ENCODE peak calls at places on chromosomes 2 and 18, in ten cellular contexts. K is neural crest cell; O is K562; P is fibroblast of pulmonary artery; M is activated B cell treated with CpG ODN at 0.5 μM for 24 hours; T is CD4-positive, alpha-beta T cell; D is fibroblast of mammary gland; A is upper lobe of left lung; Z is GM20000; V is astrocyte of the spinal cord. N is an unnamed sample.

GRCh38 chr2:210189452-210190143 is 18.4 kb upstream of the KANSL1L start:
- DNase-seq in P (no peak), D (no peak), Z (no peak), M (no peak), O (no peak), V (no peak), T (no peak), A (no peak), K (no peak), N (no peak)

GRCh38 chr18:79554945-79555645 is 124.5 kb upstream of the CTDP1 start:
- DNase-seq in A (no peak), M (no peak), V (no peak), O (no peak), D (no peak), T (no peak), P (no peak), K (no peak), Z (no peak), N (no peak)

GRCh38 chr18:55488473-55488872 is 99.5 kb downstream of the TCF4 start:
- DNase-seq in A (no peak), T (no peak), P (no peak), K (no peak), Z (no peak), V (no peak), O (no peak), M (no peak), D (no peak), N (no peak)

GRCh38 chr2:73080321-73081131 is 9.0 kb upstream of the SFXN5 start:
- DNase-seq in A (no peak), M (no peak), K (no peak), T (no peak), Z (no peak), P (peak; percentile 27), O (no peak), V (no peak), D (no peak), N (no peak)

GRCh38 chr2:105834931-105835330 is 90.2 kb downstream of the NCK2 start:
- DNase-seq in K (no peak), P (peak; percentile 5), O (no peak), D (no peak), T (no peak), M (no peak), Z (peak; percentile 31), V (peak; percentile 15), A (no peak), N (no peak)

GRCh38 chr2:47727956-47728355 is 55.0 kb upstream of the MSH6 start:
- DNase-seq in P (no peak), O (no peak), M (no peak), V (no peak), D (no peak), A (no peak), Z (no peak), K (no peak), T (no peak), N (no peak)

GRCh38 chr2:10944799-10945198 is 33.1 kb downstream of the KCNF1 start:
- DNase-seq in M (no peak), K (no peak), V (no peak), A (no peak), T (no peak), D (no peak), Z (no peak), P (no peak), O (no peak), N (no peak)

GRCh38 chr2:110125292-110125691 is 9.7 kb upstream of the MALL start:
- DNase-seq in A (no peak), V (peak; percentile 54), O (no peak), T (no peak), M (no peak), P (peak; percentile 61), K (no peak), D (peak; percentile 27), Z (no peak), N (no peak)

GRCh38 chr2:72004201-72004915 is 143.3 kb downstream of the CYP26B1 start:
- DNase-seq in T (no peak), K (no peak), Z (no peak), D (no peak), M (no peak), P (no peak), O (no peak), A (no peak), V (no peak), N (no peak)

GRCh38 chr2:28956415-28956826 is 24.7 kb upstream of the TOGARAM2 start:
- DNase-seq in T (peak; percentile 14), V (no peak), A (no peak), M (no peak), D (peak; percentile 41), P (peak; percentile 58), O (peak; percentile 76), Z (peak; percentile 48), K (peak; percentile 48), N (no peak)

GRCh38 chr2:160742679-160743078 is 249.1 kb upstream of the RBMS1 start:
- DNase-seq in M (no peak), D (peak; percentile 73), A (peak; percentile 59), P (peak; percentile 48), V (no peak), T (no peak), O (no peak), K (no peak), Z (no peak), N (no peak)

GRCh38 chr2:176461098-176461497 is 191.9 kb downstream of the MTX2 start:
- DNase-seq in P (peak; percentile 25), K (no peak), O (no peak), V (no peak), A (no peak), Z (no peak), T (no peak), M (no peak), D (peak; percentile 81), N (no peak)

GRCh38 chr2:134777593-134777992 is 58.8 kb upstream of the TMEM163 start:
- DNase-seq in D (no peak), P (no peak), M (no peak), K (no peak), T (no peak), Z (no peak), V (no peak), A (no peak), O (no peak), N (no peak)

GRCh38 chr2:134776836-134777235 is 58.0 kb upstream of the TMEM163 start:
- DNase-seq in T (no peak), V (no peak), O (no peak), K (no peak), D (no peak), M (no peak), P (no peak), Z (no peak), A (no peak), N (no peak)

GRCh38 chr2:134774786-134775641 is 56.2 kb upstream of the TMEM163 start:
- DNase-seq in K (no peak), A (no peak), D (no peak), P (peak; percentile 14), T (no peak), Z (no peak), V (no peak), O (no peak), M (no peak), N (no peak)

GRCh38 chr2:134780977-134781376 is 57.4 kb upstream of the ACMSD start:
- DNase-seq in V (no peak), T (no peak), Z (no peak), A (no peak), K (no peak), M (no peak), P (no peak), D (no peak), O (no peak), N (no peak)

DNA sequence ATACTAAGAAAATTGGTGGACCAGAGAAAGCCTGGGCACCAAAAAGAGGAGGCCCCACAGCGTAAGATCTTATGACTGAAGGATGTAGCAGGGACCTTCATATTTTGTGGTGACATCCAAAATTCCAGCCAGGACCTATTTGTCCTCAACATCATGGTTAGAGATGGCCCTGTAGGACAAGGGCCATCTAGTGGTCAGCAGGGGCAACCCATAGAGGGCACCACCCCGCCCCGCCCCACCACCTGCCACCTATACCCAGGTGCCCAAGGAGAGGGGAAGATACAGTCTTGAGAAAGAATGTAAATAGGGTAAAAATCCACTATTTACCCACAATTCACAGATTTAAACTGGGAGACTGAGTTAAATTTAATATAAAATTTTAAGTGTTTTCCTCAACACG is 59.6 kb upstream of the TMEM163 start:
- DNase-seq in D (no peak), T (no peak), M (no peak), P (no peak), V (no peak), O (no peak), Z (peak; percentile 14), K (no peak), A (peak; percentile 44), N (no peak)
- TF ChIP-seq CTCF in D (peak; percentile 12), T (no peak), M (no peak), P (peak; percentile 11), V (peak; percentile 21), O (peak; percentile 84), Z (peak; percentile 8), K (peak; percentile 36), A (peak; percentile 5), N (no peak)

GRCh38 chr2:53715568-53715967 is 52.0 kb upstream of the CHAC2 start:
- DNase-seq in O (no peak), K (no peak), V (peak; percentile 13), A (no peak), T (no peak), Z (no peak), P (peak; percentile 37), D (peak; percentile 27), M (no peak), N (no peak)
- TF ChIP-seq CTCF in O (peak; percentile 5), K (peak; percentile 67), V (peak; percentile 45), A (peak; percentile 32), T (no peak), Z (no peak), P (peak; percentile 47), D (peak; percentile 45), M (no peak), N (peak; percentile 40)

DNA sequence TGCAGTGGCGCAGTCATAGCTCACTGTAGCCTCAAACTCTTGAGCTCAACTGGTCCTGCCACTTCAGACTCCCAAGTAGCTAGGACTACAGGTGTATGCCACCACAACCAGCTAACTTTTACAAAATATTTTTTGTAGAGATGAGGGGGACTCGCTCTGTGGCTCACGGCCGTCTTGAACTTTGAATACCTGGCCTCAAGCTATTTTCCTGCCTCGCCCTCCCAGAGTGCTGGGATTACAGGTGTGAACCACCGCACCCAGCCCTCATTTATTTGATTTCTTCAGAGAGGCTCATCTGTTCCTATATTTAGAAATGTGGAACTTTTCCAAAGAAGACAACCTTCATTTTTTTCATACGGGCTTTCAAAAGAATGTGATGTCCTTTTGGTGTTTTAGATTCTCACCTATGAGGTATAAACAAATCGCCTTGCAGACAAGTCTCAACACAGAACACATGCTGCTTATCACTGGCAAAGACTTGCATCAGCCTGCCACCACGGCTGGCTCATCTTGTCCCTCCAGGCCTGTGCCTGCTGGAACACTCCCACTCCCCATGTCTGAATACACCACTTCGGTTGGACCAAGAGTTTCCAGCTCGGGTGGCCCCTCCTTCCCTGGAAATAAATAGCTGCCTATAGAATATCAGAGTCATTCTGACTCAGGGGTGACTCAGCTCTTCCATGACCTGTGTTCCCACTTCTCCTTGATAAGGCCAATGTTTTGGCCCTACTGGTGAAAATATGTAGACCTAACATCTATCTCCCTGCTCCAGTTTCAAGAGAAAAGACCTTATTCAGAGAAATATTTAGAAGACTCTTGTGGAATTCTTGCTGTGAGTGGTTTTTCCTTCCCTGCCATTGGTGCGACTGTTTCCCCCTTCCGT is 202.6 kb downstream of the TGIF1 start:
- DNase-seq in P (peak; percentile 99), O (peak; percentile 98), Z (no peak), D (peak; percentile 97), V (peak; percentile 96), K (peak; percentile 29), M (no peak), A (peak; percentile 73), T (no peak), N (peak; percentile 32)
- TF ChIP-seq CTCF in P (peak; percentile 15), O (peak; percentile 9), Z (no peak), D (peak; percentile 28), V (peak; percentile 7), K (peak; percentile 34), M (no peak), A (no peak), T (no peak), N (no peak)

GRCh38 chr2:64888591-64889309 is 100.4 kb upstream of the SLC1A4 start:
- DNase-seq in Z (no peak), D (peak; percentile 84), K (no peak), V (peak; percentile 49), M (no peak), P (peak; percentile 79), T (no peak), O (no peak), A (peak; percentile 56), N (no peak)
- TF ChIP-seq CTCF in Z (no peak), D (peak; percentile 68), K (peak; percentile 38), V (peak; percentile 47), M (no peak), P (peak; percentile 50), T (no peak), O (peak; percentile 36), A (peak; percentile 14), N (no peak)